ENCODE peak calls at places on chromosomes 16 and 17, in four cellular contexts. Y is fibroblast of mammary gland, T is mammary epithelial cell, G is psoas muscle. F is an unnamed sample.

GRCh38 chr16:57815987-57816745 is 13.9 kb upstream of the KIFC3 start:
- DNase-seq in Y (peak), T (peak), G (peak), F (peak)

GRCh38 chr16:31071861-31072260 is 2.2 kb downstream of the ZNF668 start:
- DNase-seq in Y (peak), T (peak), G (no peak), F (peak)

GRCh38 chr17:9434502-9435113 is 141.0 kb downstream of the STX8 start:
- DNase-seq in Y (peak), T (peak), G (no peak), F (peak)

GRCh38 chr16:46573008-46573833 is 48.0 kb downstream of the SHCBP1 start:
- DNase-seq in Y (peak), T (peak), G (no peak), F (no peak)

GRCh38 chr17:49548506-49549310 is 27.0 kb upstream of the NXPH3 start:
- DNase-seq in Y (peak), T (peak), G (no peak), F (no peak)

GRCh38 chr17:72005332-72006163 is 115.3 kb upstream of the SOX9 start:
- DNase-seq in Y (no peak), T (no peak), G (no peak), F (no peak)

GRCh38 chr16:64589836-64590235 is 532.0 kb downstream of the CDH11 start:
- DNase-seq in Y (peak), T (no peak), G (no peak), F (no peak)

GRCh38 chr17:57532966-57533365 is 212.1 kb downstream of the CCDC182 start:
- DNase-seq in Y (no peak), T (no peak), G (no peak), F (no peak)

GRCh38 chr16:28873543-28874201 is 4.6 kb upstream of the ATP2A1 start:
- DNase-seq in Y (peak), T (no peak), G (no peak), F (no peak)

GRCh38 chr16:86775401-86775985 is 197.1 kb downstream of the FOXL1 start:
- DNase-seq in Y (peak), T (no peak), G (no peak), F (no peak)

GRCh38 chr16:55077231-55077630 is 146.6 kb downstream of the IRX5 start:
- DNase-seq in Y (no peak), T (no peak), G (no peak), F (no peak)

GRCh38 chr17:5662409-5663150 is 78.3 kb upstream of the NLRP1 start:
- DNase-seq in Y (no peak), T (no peak), G (no peak), F (no peak)

GRCh38 chr17:37726891-37727780 is 17.7 kb downstream of the HNF1B start:
- DNase-seq in Y (no peak), T (no peak), G (no peak), F (no peak)

GRCh38 chr16:1491327-1491726 is 1.8 kb upstream of the TELO2 start:
- DNase-seq in Y (no peak), T (peak), G (no peak), F (no peak)

GRCh38 chr16:86671486-86672214 is 93.3 kb downstream of the FOXL1 start:
- DNase-seq in Y (no peak), T (no peak), G (no peak), F (no peak)

GRCh38 chr17:3167574-3167973 is 29.7 kb upstream of the OR1A2 start:
- DNase-seq in Y (no peak), T (no peak), G (no peak), F (no peak)

GRCh38 chr16:52469775-52470174 is 77.2 kb downstream of the TOX3 start:
- DNase-seq in Y (no peak), T (no peak), G (no peak), F (peak)

GRCh38 chr17:56679148-56679766 is 85.8 kb downstream of the NOG start:
- DNase-seq in Y (peak), T (peak), G (no peak), F (no peak)

GRCh38 chr17:4256952-4257351 is 6.8 kb downstream of the ANKFY1 start:
- DNase-seq in Y (peak), T (peak), G (no peak), F (no peak)

DNA sequence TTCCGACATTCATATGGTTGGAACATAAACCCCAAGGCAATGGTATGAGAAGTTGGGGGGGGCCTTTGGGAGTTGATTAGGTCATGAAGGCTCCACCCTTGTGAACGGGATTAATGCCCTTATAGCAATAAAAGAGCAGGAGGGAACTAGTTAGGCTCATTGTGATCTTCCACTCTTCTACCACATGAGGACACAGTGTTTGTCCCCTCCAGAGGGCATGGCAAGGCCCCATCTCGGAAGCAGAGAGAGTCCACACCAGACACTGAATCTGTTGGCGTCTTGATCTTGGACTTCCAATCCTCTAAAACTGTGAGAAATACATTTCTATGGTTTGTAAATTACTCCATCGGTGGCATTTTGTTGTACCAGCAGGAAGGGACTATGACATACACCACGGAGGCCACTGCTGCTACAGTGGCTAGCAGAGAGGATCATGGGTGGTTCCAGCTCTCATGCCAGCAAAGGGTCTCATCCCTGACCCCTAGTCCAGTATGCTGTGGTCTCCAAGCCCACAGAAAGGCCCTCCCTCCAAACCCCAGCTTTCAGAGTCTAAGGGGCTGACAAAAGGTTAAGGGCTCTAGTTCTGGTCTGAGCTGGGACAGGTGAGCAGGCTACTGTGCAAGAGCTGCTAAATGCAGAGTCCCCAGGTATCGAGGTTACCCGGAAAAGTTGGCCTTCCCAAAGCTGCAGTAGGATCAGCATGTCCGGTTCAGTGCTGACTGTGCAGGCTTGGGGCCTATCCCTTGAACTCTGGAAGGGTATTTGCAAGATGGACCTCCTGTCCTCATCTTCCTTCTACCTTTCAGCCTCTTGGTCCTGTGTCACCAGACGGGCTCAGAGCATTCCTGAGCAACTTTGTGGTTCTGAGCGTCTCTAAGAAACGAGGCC is 12.2 kb downstream of the CCR7 start:
- DNase-seq in Y (peak), T (no peak), G (no peak), F (no peak)
- H3K4me3 ChIP-seq in Y (no peak), T (no peak), G (no peak), F (no peak)

GRCh38 chr16:17251496-17251895 is 219.3 kb downstream of the XYLT1 start:
- DNase-seq in Y (no peak), T (no peak), G (no peak), F (no peak)
- TF ChIP-seq CTCF in Y (no peak), T (no peak), G (no peak), F (no peak)

GRCh38 chr17:78250891-78251772 is 19.7 kb downstream of the TMEM235 start:
- DNase-seq in Y (peak), T (peak), G (peak), F (no peak)
- H3K4me3 ChIP-seq in Y (no peak), T (no peak), G (peak), F (no peak)

GRCh38 chr17:62627904-62628603 is 584 bp downstream of the MRC2 start:
- DNase-seq in Y (peak), T (peak), G (peak), F (no peak)
- TF ChIP-seq CTCF in Y (no peak), T (no peak), G (no peak), F (no peak)

GRCh38 chr16:88503771-88504488 is 50.9 kb downstream of the ZFPM1 start:
- DNase-seq in Y (no peak), T (no peak), G (no peak), F (no peak)

GRCh38 chr16:88502776-88503280 is 49.7 kb downstream of the ZFPM1 start:
- DNase-seq in Y (no peak), T (no peak), G (no peak), F (no peak)

GRCh38 chr16:88505405-88506082 is 52.5 kb downstream of the ZFPM1 start:
- DNase-seq in Y (peak), T (peak), G (peak), F (peak)

GRCh38 chr16:88503374-88503770 is 50.3 kb downstream of the ZFPM1 start:
- DNase-seq in Y (peak), T (no peak), G (no peak), F (no peak)

GRCh38 chr16:88504489-88505404 is 51.7 kb downstream of the ZFPM1 start:
- DNase-seq in Y (no peak), T (no peak), G (no peak), F (no peak)
- H3K4me3 ChIP-seq in Y (no peak), T (no peak), G (no peak), F (no peak)

GRCh38 chr17:40062347-40063033 is at the start of gene THRA:
- DNase-seq in Y (no peak), T (no peak), G (peak), F (no peak)
- TF ChIP-seq CTCF in Y (no peak), T (peak), G (peak), F (peak)

GRCh38 chr17:44795928-44796327 is 34.2 kb downstream of the GJC1 start:
- DNase-seq in Y (no peak), T (no peak), G (no peak), F (no peak)
- H3K4me3 ChIP-seq in Y (no peak), T (no peak), G (no peak), F (no peak)

GRCh38 chr17:76479515-76480048 is 12.2 kb downstream of the AANAT start:
- DNase-seq in Y (no peak), T (no peak), G (no peak), F (no peak)

GRCh38 chr17:76478097-76478496 is 10.7 kb downstream of the AANAT start:
- DNase-seq in Y (no peak), T (no peak), G (no peak), F (no peak)

GRCh38 chr17:76480676-76481075 is 13.3 kb downstream of the AANAT start:
- DNase-seq in Y (no peak), T (no peak), G (no peak), F (no peak)

GRCh38 chr17:76478730-76479514 is 11.5 kb downstream of the AANAT start:
- DNase-seq in Y (no peak), T (no peak), G (no peak), F (no peak)

DNA sequence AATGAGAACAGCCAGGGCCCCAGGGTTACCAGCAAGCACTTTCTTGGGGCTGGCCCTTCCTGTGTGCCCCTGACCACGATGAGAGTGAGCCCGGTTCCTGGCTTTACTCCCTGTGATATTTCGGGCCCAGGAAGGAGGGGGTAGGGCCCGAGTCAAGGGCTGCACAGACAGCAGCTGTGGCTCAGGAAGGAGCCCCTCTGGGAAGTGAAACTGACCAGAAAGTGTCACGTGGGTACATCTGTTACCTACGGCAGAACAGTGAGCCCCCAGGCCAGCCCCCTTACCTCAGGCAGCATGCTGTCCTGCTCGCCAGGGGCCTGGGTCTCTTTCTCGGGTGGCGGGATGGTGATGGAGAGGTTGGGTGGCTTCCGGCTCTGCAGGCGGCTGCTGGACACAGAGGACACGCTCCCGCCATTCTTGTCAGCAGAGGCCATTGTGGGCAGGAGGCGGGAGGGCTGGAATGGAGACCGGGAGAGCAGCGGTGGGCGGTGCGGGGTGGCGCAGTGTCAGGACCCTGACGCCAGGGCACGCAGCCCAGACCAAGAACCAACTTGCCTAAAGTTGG is 13.8 kb downstream of the AANAT start:
- DNase-seq in Y (no peak), T (no peak), G (no peak), F (no peak)
- TF ChIP-seq CTCF in Y (no peak), T (no peak), G (no peak), F (no peak)

GRCh38 chr17:64084086-64084939 is 45.6 kb downstream of the ERN1 start:
- DNase-seq in Y (peak), T (peak), G (no peak), F (no peak)
- H3K4me3 ChIP-seq in Y (no peak), T (no peak), G (no peak), F (no peak)

GRCh38 chr17:65987988-65988387 is 203.9 kb downstream of the CEP112 start:
- DNase-seq in Y (peak), T (peak), G (no peak), F (no peak)
- TF ChIP-seq CTCF in Y (peak), T (peak), G (peak), F (peak)